ENCODE peak calls at places on chromosome 7, in five cellular contexts. X is tibial artery, W is body of pancreas, S is psoas muscle, P is gastrocnemius medialis. U is an unnamed sample.

GRCh38 chr7:121499526-121500123 is 103.5 kb upstream of the FAM3C start:
- DNase-seq in P (no peak), X (no peak), W (no peak), S (no peak), U (no peak)

GRCh38 chr7:80841566-80842478 is 77.0 kb downstream of the SEMA3C start:
- DNase-seq in W (no peak), X (no peak), P (no peak), S (no peak), U (no peak)

GRCh38 chr7:136687693-136688322 is 180.6 kb upstream of the CHRM2 start:
- DNase-seq in W (peak; percentile 13), P (no peak), X (no peak), S (no peak), U (peak; percentile 25)

GRCh38 chr7:73980206-73980605 is 47.8 kb upstream of the ELN start:
- DNase-seq in X (peak; percentile 50), P (no peak), S (no peak), W (no peak), U (peak; percentile 20)

GRCh38 chr7:94507462-94507861 is 2.1 kb upstream of the CASD1 start:
- DNase-seq in P (no peak), W (no peak), S (no peak), X (no peak), U (no peak)

GRCh38 chr7:19404912-19405329 is 259.7 kb upstream of the FERD3L start:
- DNase-seq in P (no peak), W (no peak), S (no peak), X (no peak), U (no peak)

GRCh38 chr7:112205348-112206237 is 606 bp downstream of the DOCK4 start:
- DNase-seq in X (peak; percentile 75), P (peak; percentile 37), W (peak; percentile 68), S (peak; percentile 62), U (no peak)

GRCh38 chr7:154644366-154644765 is 358.6 kb downstream of the PAXIP1 start:
- DNase-seq in P (no peak), S (no peak), W (no peak), X (no peak), U (no peak)

GRCh38 chr7:108408294-108409004 is 47.8 kb downstream of the NRCAM start:
- DNase-seq in W (peak; percentile 55), S (no peak), X (no peak), P (no peak), U (no peak)

GRCh38 chr7:133510326-133511055 is 257.6 kb downstream of the EXOC4 start:
- DNase-seq in W (no peak), X (no peak), S (no peak), P (no peak), U (no peak)

GRCh38 chr7:49403844-49404243 is 369.6 kb upstream of the VWC2 start:
- DNase-seq in W (no peak), P (no peak), S (no peak), X (no peak), U (no peak)

GRCh38 chr7:139574618-139575337 is 51.3 kb downstream of the CLEC2L start:
- DNase-seq in P (peak; percentile 81), W (no peak), S (peak; percentile 46), X (no peak), U (no peak)

GRCh38 chr7:92669616-92670153 is 79.5 kb upstream of the FAM133B start:
- DNase-seq in X (no peak), S (no peak), W (peak; percentile 15), P (no peak), U (no peak)

GRCh38 chr7:23712368-23713284 is 2.6 kb downstream of the STK31 start:
- DNase-seq in S (no peak), P (no peak), W (no peak), X (no peak), U (no peak)

GRCh38 chr7:136869006-136869961 is 832 bp downstream of the CHRM2 start:
- DNase-seq in X (no peak), S (peak; percentile 9), W (no peak), P (no peak), U (no peak)

GRCh38 chr7:20136647-20137046 is 80.5 kb downstream of the MACC1 start:
- DNase-seq in W (no peak), S (no peak), P (no peak), X (no peak), U (no peak)

GRCh38 chr7:90595341-90595800 is 750 bp upstream of the CDK14 start:
- DNase-seq in S (no peak), X (no peak), W (no peak), P (no peak), U (no peak)

GRCh38 chr7:120583835-120584586 is 273.9 kb downstream of the TSPAN12 start:
- DNase-seq in X (no peak), P (no peak), S (no peak), W (no peak), U (no peak)

GRCh38 chr7:55476852-55477780 is 95.2 kb downstream of the VOPP1 start:
- DNase-seq in W (no peak), P (no peak), S (no peak), X (no peak), U (no peak)

GRCh38 chr7:92100523-92100922 is 33.8 kb downstream of the CYP51A1 start:
- DNase-seq in X (no peak), P (no peak), S (no peak), W (no peak), U (no peak)

GRCh38 chr7:155872678-155873369 is 60.6 kb upstream of the SHH start:
- DNase-seq in P (no peak), X (no peak), S (no peak), W (no peak), U (no peak)

GRCh38 chr7:85474234-85474633 is 287.4 kb upstream of the SEMA3D start:
- DNase-seq in P (no peak), S (no peak), X (no peak), W (no peak), U (no peak)

GRCh38 chr7:117873933-117874530 is 791 bp upstream of the CTTNBP2 start:
- DNase-seq in X (no peak), S (no peak), P (no peak), W (no peak), U (no peak)

GRCh38 chr7:132709971-132710567 is 133.8 kb upstream of the PLXNA4 start:
- DNase-seq in P (no peak), W (peak; percentile 60), X (no peak), S (no peak), U (peak; percentile 52)

GRCh38 chr7:92751902-92752901 is 84.2 kb downstream of the CDK6 start:
- DNase-seq in S (no peak), X (no peak), W (no peak), P (no peak), U (no peak)

DNA sequence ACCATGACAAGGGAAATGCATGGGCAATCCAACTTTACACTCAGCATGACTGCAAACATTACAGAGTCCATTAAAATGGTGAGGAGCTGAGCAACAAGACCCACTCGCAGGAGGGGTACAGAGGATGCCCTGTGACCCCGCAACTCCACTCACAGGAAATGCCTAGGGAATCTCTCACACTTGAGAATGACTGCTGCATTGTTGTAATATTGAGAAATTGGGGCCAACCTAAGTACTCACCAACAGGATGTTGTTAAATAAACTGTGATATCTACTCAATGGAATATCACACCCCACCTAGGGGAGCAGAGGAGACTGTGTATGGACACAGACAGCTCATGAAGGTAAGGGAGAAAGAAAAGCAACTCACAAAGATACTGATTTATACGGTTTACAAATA is 53.4 kb upstream of the CAMK2B start:
- DNase-seq in X (no peak), W (no peak), P (no peak), S (no peak), U (no peak)
- TF ChIP-seq CTCF in X (no peak), W (no peak), P (no peak), S (no peak), U (no peak)

GRCh38 chr7:143906176-143906575 is 4.2 kb upstream of the TCAF1 start:
- DNase-seq in W (no peak), S (no peak), P (no peak), X (no peak), U (no peak)

GRCh38 chr7:143898810-143899209 is 3.2 kb downstream of the TCAF1 start:
- DNase-seq in W (no peak), X (no peak), S (no peak), P (no peak), U (no peak)

GRCh38 chr7:143900230-143900766 is 1.7 kb downstream of the TCAF1 start:
- DNase-seq in P (no peak), S (peak; percentile 29), W (no peak), X (no peak), U (no peak)

GRCh38 chr7:143901360-143901709 is 641 bp downstream of the TCAF1 start:
- DNase-seq in P (no peak), X (peak; percentile 73), S (peak; percentile 35), W (peak; percentile 63), U (no peak)

GRCh38 chr7:143901710-143902587 is at the start of gene TCAF1:
- DNase-seq in S (peak; percentile 96), P (peak; percentile 94), W (peak; percentile 97), X (peak; percentile 98), U (peak; percentile 88)
- TF ChIP-seq CTCF in S (no peak), P (peak; percentile 21), W (peak; percentile 35), X (no peak), U (no peak)

GRCh38 chr7:70694357-70694908 is 437.5 kb upstream of the GALNT17 start:
- DNase-seq in P (no peak), W (peak; percentile 46), S (peak; percentile 38), X (peak; percentile 68), U (no peak)

GRCh38 chr7:70694909-70695803 is 436.8 kb upstream of the GALNT17 start:
- DNase-seq in W (no peak), X (peak; percentile 68), S (peak; percentile 32), P (no peak), U (no peak)

GRCh38 chr7:70693300-70693689 is 438.6 kb upstream of the GALNT17 start:
- DNase-seq in S (peak; percentile 30), P (no peak), X (peak; percentile 69), W (no peak), U (no peak)

GRCh38 chr7:70695804-70696104 is 436.2 kb upstream of the GALNT17 start:
- DNase-seq in X (no peak), S (no peak), P (no peak), W (no peak), U (no peak)

DNA sequence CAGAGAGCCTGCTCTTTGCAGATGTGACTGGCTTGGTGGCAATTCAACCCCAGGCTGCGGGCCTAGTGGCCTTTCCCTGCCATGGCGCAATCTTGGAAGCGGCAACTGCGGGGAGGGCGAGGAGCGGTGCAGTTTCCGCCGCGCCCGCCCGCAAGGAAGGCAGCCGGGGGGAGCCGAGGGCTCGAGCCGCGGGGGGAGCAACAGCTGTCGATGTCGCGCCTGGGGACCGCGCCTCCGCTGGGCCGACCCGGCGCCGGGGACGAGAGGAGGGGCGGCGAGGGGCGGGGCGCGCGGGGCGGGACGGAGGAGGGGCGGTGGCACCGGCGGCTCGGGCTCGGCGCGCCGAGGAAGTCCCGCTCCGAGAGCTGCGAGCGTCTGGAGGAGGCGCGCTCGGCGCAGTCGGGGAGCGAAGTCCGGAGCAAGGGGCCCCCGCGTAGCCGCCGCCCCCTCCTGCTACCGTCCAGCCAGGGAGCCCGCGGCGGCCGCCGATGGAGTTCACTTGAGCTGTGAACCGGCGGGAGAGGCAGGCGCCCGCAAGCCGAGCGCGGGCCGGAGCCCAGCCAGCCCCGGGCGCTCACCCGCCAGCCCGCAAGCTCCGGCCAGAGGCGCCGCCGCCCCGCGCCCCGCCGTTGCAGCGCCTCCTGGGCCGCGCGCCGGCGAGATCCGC is 438.1 kb upstream of the GALNT17 start:
- DNase-seq in P (peak; percentile 62), S (peak; percentile 91), W (peak; percentile 72), X (peak; percentile 88), U (no peak)
- TF ChIP-seq CTCF in P (peak; percentile 31), S (peak; percentile 20), W (peak; percentile 29), X (peak; percentile 18), U (no peak)

GRCh38 chr7:86598311-86598710 is 45.4 kb upstream of the GRM3 start:
- DNase-seq in S (no peak), P (no peak), W (peak; percentile 68), X (no peak), U (no peak)

GRCh38 chr7:86598721-86599120 is 45.0 kb upstream of the GRM3 start:
- DNase-seq in X (no peak), W (no peak), S (no peak), P (no peak), U (no peak)

GRCh38 chr7:86600506-86601290 is 43.0 kb upstream of the GRM3 start:
- DNase-seq in X (no peak), S (no peak), W (no peak), P (no peak), U (no peak)
- TF ChIP-seq CTCF in X (no peak), S (no peak), W (no peak), P (no peak), U (no peak)

U was measured in omental fat pad.